ENCODE peak calls at places on chromosome 7, in nine cellular contexts. One of them, this sample, is unnamed.
A peak's percentile ranks its signal among the peaks of the same experiment; 100 is the strongest.

GRCh38 chr7:70698219-70698832 is 433.6 kb upstream of the GALNT17 start:
- DNase-seq in lung: no peak
- DNase-seq in IMR-90: peak; percentile 73
- DNase-seq in lower lobe of right lung: no peak
- DNase-seq in pancreas: peak; percentile 23
- DNase-seq in breast epithelium: no peak
- DNase-seq in aorta: no peak
- DNase-seq in uterus: no peak
- DNase-seq in transverse colon: no peak
- DNase-seq in this sample: no peak

GRCh38 chr7:33790746-33791145 is 114.6 kb upstream of the BMPER start:
- DNase-seq in lower lobe of right lung: no peak
- DNase-seq in aorta: no peak
- DNase-seq in lung: no peak
- DNase-seq in transverse colon: no peak
- DNase-seq in pancreas: no peak
- DNase-seq in IMR-90: no peak
- DNase-seq in breast epithelium: no peak
- DNase-seq in uterus: no peak
- DNase-seq in this sample: no peak

GRCh38 chr7:143397710-143398530 is 10.7 kb downstream of the EPHA1 start:
- DNase-seq in transverse colon: no peak
- DNase-seq in breast epithelium: no peak
- DNase-seq in uterus: no peak
- DNase-seq in aorta: no peak
- DNase-seq in pancreas: no peak
- DNase-seq in IMR-90: no peak
- DNase-seq in lower lobe of right lung: no peak
- DNase-seq in lung: no peak
- DNase-seq in this sample: peak; percentile 39

GRCh38 chr7:138091073-138091472 is 14.8 kb downstream of the AKR1D1 start:
- DNase-seq in pancreas: no peak
- DNase-seq in transverse colon: no peak
- DNase-seq in IMR-90: no peak
- DNase-seq in uterus: no peak
- DNase-seq in breast epithelium: no peak
- DNase-seq in lung: no peak
- DNase-seq in aorta: no peak
- DNase-seq in lower lobe of right lung: no peak
- DNase-seq in this sample: no peak

GRCh38 chr7:117250801-117251200 is 72.1 kb downstream of the WNT2 start:
- DNase-seq in IMR-90: peak; percentile 86
- DNase-seq in aorta: no peak
- DNase-seq in pancreas: no peak
- DNase-seq in uterus: no peak
- DNase-seq in breast epithelium: no peak
- DNase-seq in lung: no peak
- DNase-seq in lower lobe of right lung: no peak
- DNase-seq in transverse colon: no peak
- DNase-seq in this sample: no peak

GRCh38 chr7:115449689-115450088 is 527.8 kb downstream of the MDFIC start:
- DNase-seq in breast epithelium: no peak
- DNase-seq in uterus: no peak
- DNase-seq in lower lobe of right lung: no peak
- DNase-seq in transverse colon: no peak
- DNase-seq in IMR-90: no peak
- DNase-seq in pancreas: no peak
- DNase-seq in lung: no peak
- DNase-seq in aorta: no peak
- DNase-seq in this sample: no peak

GRCh38 chr7:100469227-100470044 is 5.4 kb upstream of the SPACDR start:
- DNase-seq in IMR-90: peak; percentile 64
- DNase-seq in uterus: peak; percentile 90
- DNase-seq in lung: peak; percentile 86
- DNase-seq in aorta: peak; percentile 91
- DNase-seq in transverse colon: peak; percentile 91
- DNase-seq in breast epithelium: peak; percentile 88
- DNase-seq in lower lobe of right lung: peak; percentile 91
- DNase-seq in pancreas: peak; percentile 81
- DNase-seq in this sample: peak; percentile 94

GRCh38 chr7:91784469-91784868 is 96.0 kb downstream of the MTERF1 start:
- DNase-seq in pancreas: no peak
- DNase-seq in uterus: no peak
- DNase-seq in lower lobe of right lung: no peak
- DNase-seq in aorta: no peak
- DNase-seq in lung: no peak
- DNase-seq in IMR-90: peak; percentile 61
- DNase-seq in breast epithelium: no peak
- DNase-seq in transverse colon: no peak
- DNase-seq in this sample: no peak

GRCh38 chr7:44222074-44222473 is 21.3 kb downstream of the YKT6 start:
- DNase-seq in uterus: no peak
- DNase-seq in lower lobe of right lung: peak; percentile 14
- DNase-seq in transverse colon: no peak
- DNase-seq in pancreas: no peak
- DNase-seq in IMR-90: no peak
- DNase-seq in aorta: peak; percentile 32
- DNase-seq in lung: no peak
- DNase-seq in breast epithelium: no peak
- DNase-seq in this sample: no peak

GRCh38 chr7:30661926-30662325 is 20.3 kb downstream of the CRHR2 start:
- DNase-seq in transverse colon: no peak
- DNase-seq in lower lobe of right lung: no peak
- DNase-seq in uterus: no peak
- DNase-seq in pancreas: no peak
- DNase-seq in lung: no peak
- DNase-seq in aorta: peak; percentile 6
- DNase-seq in breast epithelium: no peak
- DNase-seq in IMR-90: no peak
- DNase-seq in this sample: no peak

GRCh38 chr7:129781856-129782256 is 170.3 kb downstream of the NRF1 start:
- DNase-seq in transverse colon: no peak
- DNase-seq in pancreas: peak; percentile 22
- DNase-seq in uterus: no peak
- DNase-seq in breast epithelium: no peak
- DNase-seq in IMR-90: no peak
- DNase-seq in aorta: no peak
- DNase-seq in lower lobe of right lung: no peak
- DNase-seq in lung: no peak
- DNase-seq in this sample: peak; percentile 61

GRCh38 chr7:43211693-43212092 is 99.2 kb downstream of the HECW1 start:
- DNase-seq in lung: no peak
- DNase-seq in uterus: no peak
- DNase-seq in pancreas: no peak
- DNase-seq in IMR-90: no peak
- DNase-seq in transverse colon: no peak
- DNase-seq in lower lobe of right lung: no peak
- DNase-seq in aorta: no peak
- DNase-seq in breast epithelium: no peak
- DNase-seq in this sample: no peak

GRCh38 chr7:102291056-102291915 is 4.6 kb downstream of the SH2B2 start:
- DNase-seq in IMR-90: no peak
- DNase-seq in uterus: no peak
- DNase-seq in breast epithelium: no peak
- DNase-seq in lung: no peak
- DNase-seq in aorta: no peak
- DNase-seq in transverse colon: no peak
- DNase-seq in pancreas: no peak
- DNase-seq in lower lobe of right lung: no peak
- DNase-seq in this sample: peak; percentile 65

GRCh38 chr7:38950309-38950708 is 27.4 kb upstream of the POU6F2 start:
- DNase-seq in lower lobe of right lung: no peak
- DNase-seq in breast epithelium: no peak
- DNase-seq in uterus: no peak
- DNase-seq in transverse colon: no peak
- DNase-seq in pancreas: no peak
- DNase-seq in lung: no peak
- DNase-seq in aorta: no peak
- DNase-seq in IMR-90: peak; percentile 28
- DNase-seq in this sample: no peak

GRCh38 chr7:107408349-107408748 is 61.5 kb upstream of the GPR22 start:
- DNase-seq in lower lobe of right lung: no peak
- DNase-seq in IMR-90: peak; percentile 40
- DNase-seq in lung: no peak
- DNase-seq in breast epithelium: no peak
- DNase-seq in uterus: no peak
- DNase-seq in transverse colon: no peak
- DNase-seq in pancreas: no peak
- DNase-seq in aorta: no peak
- DNase-seq in this sample: no peak

GRCh38 chr7:51263631-51264484 is 52.8 kb downstream of the COBL start:
- DNase-seq in uterus: no peak
- DNase-seq in lung: peak; percentile 67
- DNase-seq in transverse colon: peak; percentile 72
- DNase-seq in lower lobe of right lung: no peak
- DNase-seq in aorta: no peak
- DNase-seq in IMR-90: no peak
- DNase-seq in pancreas: peak; percentile 85
- DNase-seq in breast epithelium: no peak
- DNase-seq in this sample: no peak

GRCh38 chr7:20642171-20642570 is 26.7 kb downstream of the ABCB5 start:
- DNase-seq in aorta: no peak
- DNase-seq in transverse colon: no peak
- DNase-seq in lower lobe of right lung: no peak
- DNase-seq in pancreas: no peak
- DNase-seq in lung: no peak
- DNase-seq in uterus: no peak
- DNase-seq in breast epithelium: no peak
- DNase-seq in IMR-90: no peak
- DNase-seq in this sample: no peak

GRCh38 chr7:93331706-93332105 is 99.5 kb downstream of the VPS50 start:
- DNase-seq in transverse colon: no peak
- DNase-seq in breast epithelium: no peak
- DNase-seq in lung: no peak
- DNase-seq in lower lobe of right lung: no peak
- DNase-seq in uterus: no peak
- DNase-seq in aorta: no peak
- DNase-seq in pancreas: no peak
- DNase-seq in IMR-90: no peak
- DNase-seq in this sample: no peak

GRCh38 chr7:17304926-17305325 is 6.5 kb downstream of the AHR start:
- DNase-seq in lower lobe of right lung: no peak
- DNase-seq in IMR-90: peak; percentile 88
- DNase-seq in breast epithelium: no peak
- DNase-seq in uterus: no peak
- DNase-seq in lung: no peak
- DNase-seq in transverse colon: no peak
- DNase-seq in pancreas: no peak
- DNase-seq in aorta: no peak
- DNase-seq in this sample: no peak
- H3K27ac ChIP-seq in lower lobe of right lung: peak overlapping the region; percentile 73
- H3K27ac ChIP-seq in IMR-90: no peak overlapping the region
- H3K27ac ChIP-seq in breast epithelium: peak overlapping the region; percentile 98
- H3K27ac ChIP-seq in uterus: peak overlapping the region; percentile 20
- H3K27ac ChIP-seq in lung: peak overlapping the region; percentile 70
- H3K27ac ChIP-seq in transverse colon: peak overlapping the region; percentile 60
- H3K27ac ChIP-seq in pancreas: peak overlapping the region; percentile 2
- H3K27ac ChIP-seq in aorta: no peak overlapping the region
- H3K27ac ChIP-seq in this sample: peak overlapping the region; percentile 54

GRCh38 chr7:158543401-158543680 is 44.3 kb downstream of the PTPRN2 start:
- DNase-seq in breast epithelium: no peak
- DNase-seq in lower lobe of right lung: no peak
- DNase-seq in pancreas: no peak
- DNase-seq in uterus: no peak
- DNase-seq in aorta: no peak
- DNase-seq in transverse colon: no peak
- DNase-seq in lung: no peak
- DNase-seq in IMR-90: no peak
- DNase-seq in this sample: no peak
- H3K4me1 ChIP-seq in breast epithelium: no peaks in the 10 kb centered on the region
- H3K4me1 ChIP-seq in lower lobe of right lung: no peaks in the 10 kb centered on the region
- H3K4me1 ChIP-seq in pancreas: no peaks in the 10 kb centered on the region
- H3K4me1 ChIP-seq in uterus: no peaks in the 10 kb centered on the region
- H3K4me1 ChIP-seq in aorta: no peaks in the 10 kb centered on the region
- H3K4me1 ChIP-seq in transverse colon: no peaks in the 10 kb centered on the region
- H3K4me1 ChIP-seq in lung: no peaks in the 10 kb centered on the region
- H3K4me1 ChIP-seq in IMR-90: no peaks in the 10 kb centered on the region
- H3K4me1 ChIP-seq in this sample: no peaks in the 10 kb centered on the region

GRCh38 chr7:73842248-73842895 is at the start of gene METTL27:
- DNase-seq in uterus: peak; percentile 93
- DNase-seq in lung: peak; percentile 93
- DNase-seq in aorta: peak; percentile 96
- DNase-seq in pancreas: peak; percentile 93
- DNase-seq in transverse colon: peak; percentile 96
- DNase-seq in breast epithelium: peak; percentile 95
- DNase-seq in lower lobe of right lung: peak; percentile 95
- DNase-seq in IMR-90: peak; percentile 91
- DNase-seq in this sample: peak; percentile 92
- H3K27ac ChIP-seq in uterus: peak within 1 kb of the TSS; percentile 92
- H3K27ac ChIP-seq in lung: no peak within 1 kb of the TSS
- H3K27ac ChIP-seq in aorta: no peak within 1 kb of the TSS
- H3K27ac ChIP-seq in pancreas: peak within 1 kb of the TSS; percentile 74
- H3K27ac ChIP-seq in transverse colon: peak within 1 kb of the TSS; percentile 81
- H3K27ac ChIP-seq in breast epithelium: peak within 1 kb of the TSS; percentile 94
- H3K27ac ChIP-seq in lower lobe of right lung: peak within 1 kb of the TSS; percentile 74
- H3K27ac ChIP-seq in IMR-90: peak within 1 kb of the TSS; percentile 93
- H3K27ac ChIP-seq in this sample: peak within 1 kb of the TSS; percentile 71

GRCh38 chr7:22861576-22861975 is 38.9 kb upstream of the TOMM7 start:
- DNase-seq in lower lobe of right lung: no peak
- DNase-seq in uterus: no peak
- DNase-seq in aorta: no peak
- DNase-seq in pancreas: peak; percentile 51
- DNase-seq in lung: no peak
- DNase-seq in breast epithelium: no peak
- DNase-seq in transverse colon: no peak
- DNase-seq in IMR-90: no peak
- DNase-seq in this sample: no peak

GRCh38 chr7:22858640-22859561 is 36.3 kb upstream of the TOMM7 start:
- DNase-seq in aorta: peak; percentile 59
- DNase-seq in lower lobe of right lung: no peak
- DNase-seq in breast epithelium: no peak
- DNase-seq in pancreas: no peak
- DNase-seq in transverse colon: no peak
- DNase-seq in lung: no peak
- DNase-seq in IMR-90: peak; percentile 99
- DNase-seq in uterus: no peak
- DNase-seq in this sample: no peak

GRCh38 chr7:22859676-22860290 is 37.1 kb upstream of the TOMM7 start:
- DNase-seq in pancreas: no peak
- DNase-seq in lung: no peak
- DNase-seq in IMR-90: no peak
- DNase-seq in lower lobe of right lung: no peak
- DNase-seq in transverse colon: no peak
- DNase-seq in aorta: no peak
- DNase-seq in breast epithelium: no peak
- DNase-seq in uterus: no peak
- DNase-seq in this sample: no peak

GRCh38 chr7:22860784-22861482 is 38.3 kb upstream of the TOMM7 start:
- DNase-seq in aorta: no peak
- DNase-seq in uterus: no peak
- DNase-seq in lower lobe of right lung: no peak
- DNase-seq in transverse colon: no peak
- DNase-seq in lung: no peak
- DNase-seq in IMR-90: no peak
- DNase-seq in pancreas: no peak
- DNase-seq in breast epithelium: no peak
- DNase-seq in this sample: no peak

DNA sequence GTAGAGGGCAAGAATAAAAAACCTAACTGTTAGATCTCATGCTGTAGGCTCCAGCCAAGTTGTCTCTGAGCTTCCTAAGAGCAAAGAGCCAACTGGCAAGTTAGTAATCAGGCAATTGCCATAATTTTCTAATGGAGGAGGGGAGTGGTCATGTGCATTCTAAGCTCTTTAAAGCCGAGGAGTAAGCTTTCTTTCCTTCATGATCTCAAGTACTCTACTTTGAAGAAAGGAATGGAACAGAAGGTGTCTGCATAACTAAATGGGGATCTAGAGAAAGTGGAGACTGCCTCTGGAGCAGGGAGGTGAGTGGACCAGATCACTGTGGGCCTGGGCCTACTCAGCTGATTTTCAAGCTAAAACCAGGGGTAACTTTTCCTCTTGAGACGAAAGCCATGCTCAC is 37.7 kb upstream of the TOMM7 start:
- DNase-seq in transverse colon: no peak
- DNase-seq in aorta: no peak
- DNase-seq in lung: no peak
- DNase-seq in breast epithelium: no peak
- DNase-seq in pancreas: no peak
- DNase-seq in lower lobe of right lung: no peak
- DNase-seq in IMR-90: no peak
- DNase-seq in uterus: no peak
- DNase-seq in this sample: no peak
- H3K4me1 ChIP-seq in transverse colon: peaks cover 18% of the 10 kb centered on the region
- H3K4me1 ChIP-seq in aorta: no peaks in the 10 kb centered on the region
- H3K4me1 ChIP-seq in lung: peaks cover 5% of the 10 kb centered on the region
- H3K4me1 ChIP-seq in breast epithelium: peaks cover 8% of the 10 kb centered on the region
- H3K4me1 ChIP-seq in pancreas: peaks cover 12% of the 10 kb centered on the region
- H3K4me1 ChIP-seq in lower lobe of right lung: peaks cover 20% of the 10 kb centered on the region
- H3K4me1 ChIP-seq in IMR-90: peaks cover 24% of the 10 kb centered on the region
- H3K4me1 ChIP-seq in uterus: peaks cover 5% of the 10 kb centered on the region
- H3K4me1 ChIP-seq in this sample: no peaks in the 10 kb centered on the region